ENCODE peak calls at places on chromosome 12, in six cellular contexts. V is NCI-H524 treated with DMSO at 0.1 percent for 48 hours, R is KG1, H is foreskin melanocyte, O is endothelial cell, B is NCI-H1092 treated with DMSO at 0.1 percent for 48 hours. K is an unnamed sample.
A peak's percentile ranks its signal among the peaks of the same experiment; 100 is the strongest.

GRCh38 chr12:14920475-14921126 is 17.7 kb downstream of the ERP27 start:
- DNase-seq in B (no peak), V (no peak), R (no peak), O (no peak), H (no peak), K (no peak)

GRCh38 chr12:56581418-56582145 is 48.5 kb downstream of the BAZ2A start:
- DNase-seq in R (no peak), O (no peak), V (no peak), H (no peak), B (no peak), K (no peak)

GRCh38 chr12:32298917-32299316 is 100.4 kb upstream of the FGD4 start:
- DNase-seq in H (no peak), V (no peak), B (no peak), O (no peak), R (no peak), K (no peak)

GRCh38 chr12:42862055-42862454 is 272.5 kb upstream of the PRICKLE1 start:
- DNase-seq in H (peak; percentile 1), B (no peak), R (no peak), V (no peak), O (no peak), K (no peak)

GRCh38 chr12:113862570-113863454 is 103.3 kb downstream of the RBM19 start:
- DNase-seq in V (no peak), H (no peak), R (no peak), B (no peak), O (no peak), K (no peak)

GRCh38 chr12:80770958-80771357 is 54.2 kb downstream of the MYF5 start:
- DNase-seq in B (no peak), O (no peak), R (no peak), V (no peak), H (no peak), K (no peak)

GRCh38 chr12:112350593-112351592 is 31.3 kb downstream of the HECTD4 start:
- DNase-seq in O (no peak), B (no peak), R (no peak), V (no peak), H (no peak), K (no peak)

GRCh38 chr12:46354799-46355194 is 17.8 kb downstream of the SLC38A2 start:
- DNase-seq in R (no peak), H (no peak), O (no peak), V (no peak), B (no peak), K (no peak)

GRCh38 chr12:100154472-100155247 is 12.0 kb upstream of the BLTP3B start:
- DNase-seq in B (no peak), H (peak; percentile 57), O (peak; percentile 86), R (peak; percentile 35), V (no peak), K (peak; percentile 56)

GRCh38 chr12:45762185-45763110 is 32.9 kb downstream of the ARID2 start:
- DNase-seq in H (no peak), V (peak; percentile 10), R (no peak), O (peak; percentile 18), B (peak; percentile 52), K (no peak)

GRCh38 chr12:109958374-109958773 is 37.8 kb downstream of the GIT2 start:
- DNase-seq in B (no peak), R (no peak), O (no peak), V (no peak), H (no peak), K (no peak)

GRCh38 chr12:117832459-117833457 is 136.0 kb downstream of the KSR2 start:
- DNase-seq in R (no peak), B (no peak), V (no peak), H (no peak), O (no peak), K (no peak)

GRCh38 chr12:20525064-20525610 is 156.8 kb downstream of the PDE3A start:
- DNase-seq in V (no peak), O (no peak), R (no peak), B (no peak), H (peak; percentile 20), K (no peak)

GRCh38 chr12:53695148-53696138 is 19.6 kb upstream of the ATP5MC2 start:
- DNase-seq in R (no peak), V (no peak), H (no peak), O (peak; percentile 68), B (peak; percentile 37), K (no peak)

GRCh38 chr12:132226604-132227003 is 82.3 kb downstream of the NOC4L start:
- DNase-seq in O (no peak), H (no peak), R (no peak), B (no peak), V (no peak), K (no peak)

GRCh38 chr12:131422744-131423143 is 288.1 kb upstream of the SFSWAP start:
- DNase-seq in B (no peak), V (no peak), R (no peak), O (no peak), H (no peak), K (no peak)

GRCh38 chr12:65121049-65121955 is at the start of gene WIF1:
- DNase-seq in V (no peak), R (no peak), O (peak; percentile 55), H (no peak), B (peak; percentile 16), K (peak; percentile 52)

GRCh38 chr12:13941258-13942249 is 39.8 kb downstream of the GRIN2B start:
- DNase-seq in O (peak; percentile 57), H (peak; percentile 35), R (peak; percentile 1), V (peak; percentile 29), B (peak; percentile 80), K (peak; percentile 91)

GRCh38 chr12:75953312-75953906 is 78.2 kb downstream of the PHLDA1 start:
- DNase-seq in B (peak; percentile 28), H (no peak), O (no peak), R (no peak), V (no peak), K (no peak)

K was measured in body of pancreas.